ENCODE peak calls at places on chromosome X, in nine cellular contexts. G, W, V, X, R, H, T, A and F are unnamed samples.

GRCh38 chrX:680062-680461 is 49.5 kb downstream of the SHOX start:
- DNase-seq in G (no peak), W (no peak), V (no peak), X (no peak), R (no peak), H (no peak), T (no peak), A (no peak), F (no peak)

GRCh38 chrX:31166416-31166815 is 94.6 kb upstream of the FTHL17 start:
- DNase-seq in G (no peak), W (no peak), V (no peak), X (no peak), R (no peak), H (no peak), T (no peak), A (no peak), F (no peak)

GRCh38 chrX:129006491-129006890 is 516.8 kb downstream of the SMARCA1 start:
- DNase-seq in G (no peak), W (no peak), V (no peak), X (no peak), R (no peak), H (no peak), T (no peak), A (no peak), F (no peak)

GRCh38 chrX:153526040-153526439 is 8.6 kb downstream of the ATP2B3 start:
- DNase-seq in G (no peak), W (no peak), V (no peak), X (no peak), R (no peak), H (no peak), T (no peak), A (no peak), F (no peak)

GRCh38 chrX:150084474-150085229 is 146.4 kb upstream of the EOLA2 start:
- DNase-seq in G (no peak), W (peak; percentile 37), V (no peak), X (peak; percentile 72), R (no peak), H (peak; percentile 42), T (no peak), A (no peak), F (no peak)

GRCh38 chrX:13309631-13310030 is 10.2 kb downstream of the ATXN3L start:
- DNase-seq in G (no peak), W (no peak), V (no peak), X (no peak), R (no peak), H (no peak), T (no peak), A (no peak), F (no peak)

GRCh38 chrX:115900425-115900824 is 270.1 kb upstream of the AGTR2 start:
- DNase-seq in G (no peak), W (no peak), V (no peak), X (no peak), R (no peak), H (no peak), T (no peak), A (no peak), F (no peak)

GRCh38 chrX:44816369-44816768 is 27.5 kb upstream of the DUSP21 start:
- DNase-seq in G (no peak), W (no peak), V (no peak), X (no peak), R (no peak), H (no peak), T (no peak), A (no peak), F (peak; percentile 12)

GRCh38 chrX:136204571-136204970 is 46.6 kb downstream of the MAP7D3 start:
- DNase-seq in G (no peak), W (no peak), V (no peak), X (peak; percentile 65), R (no peak), H (peak; percentile 61), T (peak; percentile 57), A (peak; percentile 11), F (peak; percentile 49)

GRCh38 chrX:41923925-41924693 is 755 bp upstream of the CASK start:
- DNase-seq in G (no peak), W (no peak), V (peak; percentile 14), X (peak; percentile 50), R (peak; percentile 4), H (peak; percentile 68), T (peak; percentile 55), A (peak; percentile 3), F (peak; percentile 38)

GRCh38 chrX:51614353-51614752 is 4.4 kb downstream of the CENPVL3 start:
- DNase-seq in G (no peak), W (peak; percentile 2), V (no peak), X (peak; percentile 44), R (no peak), H (peak; percentile 35), T (no peak), A (no peak), F (no peak)

GRCh38 chrX:41922694-41923171 is 621 bp downstream of the CASK start:
- DNase-seq in G (peak; percentile 23), W (no peak), V (peak; percentile 7), X (peak; percentile 32), R (peak; percentile 1), H (peak; percentile 26), T (peak; percentile 29), A (peak; percentile 33), F (peak; percentile 52)

GRCh38 chrX:112687189-112687691 is 7.5 kb upstream of the LHFPL1 start:
- DNase-seq in G (no peak), W (peak; percentile 35), V (no peak), X (no peak), R (no peak), H (no peak), T (no peak), A (no peak), F (no peak)

GRCh38 chrX:106862972-106863688 is 40.0 kb downstream of the RIPPLY1 start:
- DNase-seq in G (no peak), W (no peak), V (no peak), X (peak; percentile 20), R (no peak), H (peak; percentile 32), T (peak; percentile 35), A (peak; percentile 18), F (peak; percentile 32)

GRCh38 chrX:50107470-50107869 is 93.3 kb downstream of the AKAP4 start:
- DNase-seq in G (no peak), W (peak; percentile 0), V (no peak), X (no peak), R (no peak), H (no peak), T (no peak), A (no peak), F (no peak)

GRCh38 chrX:124860736-124861135 is 458.9 kb upstream of the TEX13C start:
- DNase-seq in G (no peak), W (no peak), V (no peak), X (no peak), R (no peak), H (no peak), T (no peak), A (no peak), F (no peak)

GRCh38 chrX:27565992-27566391 is 24.2 kb upstream of the DCAF8L2 start:
- DNase-seq in G (peak; percentile 14), W (no peak), V (no peak), X (no peak), R (no peak), H (no peak), T (no peak), A (peak; percentile 26), F (no peak)

GRCh38 chrX:46582964-46583363 is 9.4 kb downstream of the CHST7 start:
- DNase-seq in G (no peak), W (no peak), V (no peak), X (peak; percentile 84), R (no peak), H (peak; percentile 47), T (no peak), A (no peak), F (no peak)

GRCh38 chrX:53261573-53261972 is 19.8 kb downstream of the IQSEC2 start:
- DNase-seq in G (no peak), W (no peak), V (no peak), X (no peak), R (no peak), H (no peak), T (no peak), A (no peak), F (no peak)

GRCh38 chrX:53442322-53442631 is 8.1 kb upstream of the HSD17B10 start:
- DNase-seq in G (no peak), W (no peak), V (no peak), X (no peak), R (no peak), H (no peak), T (no peak), A (no peak), F (no peak)

GRCh38 chrX:7072856-7073255 is 74.7 kb upstream of the STS start:
- DNase-seq in G (no peak), W (no peak), V (no peak), X (no peak), R (no peak), H (no peak), T (no peak), A (no peak), F (no peak)

GRCh38 chrX:46559062-46559461 is 13.8 kb upstream of the ZNF674 start:
- DNase-seq in G (peak; percentile 24), W (no peak), V (no peak), X (no peak), R (no peak), H (no peak), T (no peak), A (no peak), F (no peak)

GRCh38 chrX:13876652-13877051 is 59.8 kb upstream of the GPM6B start:
- DNase-seq in G (no peak), W (peak; percentile 45), V (peak; percentile 26), X (peak; percentile 32), R (no peak), H (peak; percentile 2), T (no peak), A (no peak), F (no peak)